ENCODE peak calls at places on chromosomes 4 and X, in four cellular contexts. I is psoas muscle, K is esophagus muscularis mucosa, B is A549. V is an unnamed sample.

GRCh38 chrX:150464001-150464400 is 100.9 kb downstream of the MAMLD1 start:
- DNase-seq in B (no peak), I (no peak), K (no peak), V (no peak)

GRCh38 chr4:173191623-173192041 is 23.0 kb downstream of the GALNT7 start:
- DNase-seq in K (no peak), I (no peak), B (no peak), V (no peak)

GRCh38 chr4:9921326-9921725 is 100.0 kb downstream of the SLC2A9 start:
- DNase-seq in B (no peak), I (no peak), K (no peak), V (no peak)

GRCh38 chr4:18020671-18021469 is 685 bp downstream of the LCORL start:
- DNase-seq in K (no peak), I (peak), B (peak), V (peak)

GRCh38 chr4:183059797-183060196 is 39.3 kb upstream of the WWC2 start:
- DNase-seq in K (no peak), B (no peak), I (no peak), V (no peak)

GRCh38 chrX:71870337-71871098 is 40.1 kb upstream of the NHSL2 start:
- DNase-seq in I (no peak), K (no peak), B (peak), V (peak)

GRCh38 chr4:149145803-149146202 is 669.8 kb downstream of the IQCM start:
- DNase-seq in I (no peak), K (no peak), B (no peak), V (no peak)

GRCh38 chr4:54224960-54225670 is 4.0 kb upstream of the PDGFRA start:
- DNase-seq in K (no peak), I (no peak), B (no peak), V (no peak)

GRCh38 chr4:103306870-103307345 is 108.8 kb upstream of the CENPE start:
- DNase-seq in B (no peak), K (no peak), I (no peak), V (no peak)

GRCh38 chrX:78950157-78950556 is 5.0 kb downstream of the P2RY10 start:
- DNase-seq in I (no peak), B (no peak), K (no peak), V (no peak)

GRCh38 chrX:38304010-38304409 is 23.3 kb downstream of the RPGR start:
- DNase-seq in B (no peak), I (no peak), K (no peak), V (no peak)

GRCh38 chr4:37793562-37793961 is 32.9 kb upstream of the PGM2 start:
- DNase-seq in K (no peak), B (no peak), I (no peak), V (peak)

GRCh38 chrX:13092455-13092941 is 48.1 kb upstream of the FAM9C start:
- DNase-seq in B (no peak), I (peak), K (no peak), V (peak)

GRCh38 chr4:125985856-125986255 is 671.1 kb downstream of the FAT4 start:
- DNase-seq in B (no peak), I (no peak), K (no peak), V (no peak)

GRCh38 chr4:53128959-53129358 is 236.9 kb downstream of the SCFD2 start:
- DNase-seq in I (peak), B (no peak), K (no peak), V (no peak)

GRCh38 chr4:183517781-183518180 is 12.9 kb downstream of the ING2 start:
- DNase-seq in B (no peak), K (no peak), I (no peak), V (no peak)

GRCh38 chr4:40514409-40515025 is 115.1 kb downstream of the RBM47 start:
- DNase-seq in I (no peak), K (no peak), B (no peak), V (no peak)

GRCh38 chr4:85600501-85600900 is 125.6 kb downstream of the ARHGAP24 start:
- DNase-seq in K (no peak), B (no peak), I (no peak), V (no peak)

GRCh38 chr4:133084421-133084820 is 64.7 kb upstream of the PCDH10 start:
- DNase-seq in B (no peak), K (no peak), I (no peak), V (no peak)

GRCh38 chr4:25795566-25796454 is 67.0 kb downstream of the SEL1L3 start:
- DNase-seq in K (no peak), I (no peak), B (no peak), V (no peak)

GRCh38 chrX:76248901-76249300 is 76.0 kb downstream of the PBDC1 start:
- DNase-seq in K (no peak), I (no peak), B (no peak), V (no peak)

GRCh38 chrX:76253432-76253831 is 80.6 kb downstream of the PBDC1 start:
- DNase-seq in B (peak), K (no peak), I (no peak), V (peak)
- TF ChIP-seq CTCF in B (peak), K (peak), I (peak), V (peak)

GRCh38 chr4:23967281-23967680 is 77.4 kb upstream of the PPARGC1A start:
- DNase-seq in K (no peak), I (no peak), B (no peak), V (no peak)

GRCh38 chr4:23969635-23970034 is 79.8 kb upstream of the PPARGC1A start:
- DNase-seq in K (no peak), B (no peak), I (no peak), V (no peak)

GRCh38 chr4:23972805-23973204 is 83.0 kb upstream of the PPARGC1A start:
- DNase-seq in B (no peak), I (no peak), K (no peak), V (no peak)

GRCh38 chr4:23972202-23972601 is 82.4 kb upstream of the PPARGC1A start:
- DNase-seq in K (no peak), B (no peak), I (no peak), V (no peak)

DNA sequence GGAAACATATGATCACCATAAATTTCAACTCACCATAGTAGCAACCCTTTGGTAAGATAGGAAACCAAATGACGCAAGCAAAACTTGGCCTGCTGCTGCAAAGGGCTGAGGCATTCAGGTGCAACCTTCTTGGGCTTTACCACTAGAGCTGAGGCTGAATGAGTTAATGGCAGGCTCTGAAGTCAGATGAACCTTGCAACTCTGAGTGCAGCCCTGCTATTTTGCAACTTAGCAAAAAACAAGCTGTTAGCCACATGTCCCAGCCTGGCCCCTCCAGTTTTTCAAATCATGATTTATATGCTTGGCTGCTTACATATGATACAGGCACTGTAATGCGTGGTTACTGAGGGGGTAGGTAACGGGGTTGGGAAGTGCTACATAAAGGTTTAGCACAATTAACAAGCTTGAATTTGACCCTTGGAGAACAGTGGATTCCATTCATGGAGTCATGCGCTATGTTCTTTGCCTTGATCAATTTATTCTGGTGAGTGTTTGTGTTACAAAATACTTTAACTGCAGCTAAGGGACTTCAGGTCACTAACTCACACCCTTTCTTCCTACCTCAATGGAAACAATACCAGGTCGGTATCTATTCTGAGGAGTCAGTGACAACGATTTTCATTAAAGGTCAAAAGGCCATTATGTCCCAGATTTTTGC is 80.5 kb upstream of the PPARGC1A start:
- DNase-seq in B (no peak), K (no peak), I (no peak), V (no peak)
- TF ChIP-seq CTCF in B (no peak), K (no peak), I (no peak), V (no peak)

DNA sequence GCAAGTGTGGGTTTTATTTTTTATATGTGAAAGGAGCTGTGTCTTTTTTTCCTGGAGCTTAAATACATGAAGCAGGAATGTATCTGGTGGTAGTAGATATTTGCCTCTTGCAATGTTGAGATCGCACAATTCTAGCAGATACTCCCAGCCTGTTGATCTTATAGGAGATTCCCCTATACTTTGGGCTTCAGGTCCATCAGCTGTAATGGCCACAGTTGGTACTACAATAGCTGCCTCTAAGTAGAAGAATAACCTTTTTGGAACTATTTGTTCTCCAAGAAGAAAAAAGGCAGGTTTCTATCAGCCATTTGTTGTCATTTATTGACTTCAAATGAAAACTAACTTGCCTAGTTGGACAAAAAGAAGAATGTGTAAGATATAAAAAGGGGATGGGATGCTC is 37.7 kb downstream of the LIMCH1 start:
- DNase-seq in B (no peak), I (no peak), K (peak), V (no peak)
- TF ChIP-seq CTCF in B (no peak), I (no peak), K (peak), V (no peak)

GRCh38 chr4:4726051-4726450 is 133.4 kb upstream of the MSX1 start:
- DNase-seq in K (no peak), B (no peak), I (no peak), V (no peak)
- TF ChIP-seq CTCF in K (no peak), B (no peak), I (no peak), V (peak)

GRCh38 chrX:154751669-154752271 is 893 bp upstream of the GAB3 start:
- DNase-seq in B (no peak), K (no peak), I (no peak), V (no peak)

GRCh38 chrX:154748712-154749339 is 2.1 kb downstream of the GAB3 start:
- DNase-seq in I (no peak), B (peak), K (no peak), V (peak)

GRCh38 chrX:154751121-154751668 is 318 bp upstream of the GAB3 start:
- DNase-seq in I (peak), B (no peak), K (no peak), V (no peak)

GRCh38 chrX:154750301-154751120 is at the start of gene GAB3:
- DNase-seq in K (no peak), I (peak), B (no peak), V (peak)

DNA sequence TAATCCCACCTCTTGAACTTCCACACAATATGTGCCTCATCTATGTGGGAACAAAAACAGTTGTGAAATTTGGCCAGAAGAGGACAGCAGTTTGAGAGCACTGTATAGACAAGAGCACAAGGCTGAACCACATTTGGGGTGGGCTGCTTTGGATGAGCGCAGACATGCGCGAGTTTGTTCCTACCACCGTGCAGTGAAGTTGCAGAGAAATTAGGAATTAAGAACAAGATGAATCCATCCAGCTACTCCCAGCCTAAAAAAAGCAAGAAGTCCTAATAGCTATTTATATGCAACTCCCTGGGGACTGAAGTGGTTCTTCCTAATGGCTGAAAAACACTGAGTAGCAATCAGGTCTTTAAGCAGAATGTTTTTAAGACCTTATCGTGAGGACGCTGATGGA is 1.0 kb downstream of the GAB3 start:
- DNase-seq in I (no peak), K (no peak), B (no peak), V (no peak)
- TF ChIP-seq CTCF in I (no peak), K (no peak), B (no peak), V (no peak)

GRCh38 chr4:3193531-3194203 is 55.3 kb upstream of the MSANTD1 start:
- DNase-seq in K (no peak), I (no peak), B (no peak), V (no peak)
- TF ChIP-seq CTCF in K (peak), I (peak), B (peak), V (peak)

DNA sequence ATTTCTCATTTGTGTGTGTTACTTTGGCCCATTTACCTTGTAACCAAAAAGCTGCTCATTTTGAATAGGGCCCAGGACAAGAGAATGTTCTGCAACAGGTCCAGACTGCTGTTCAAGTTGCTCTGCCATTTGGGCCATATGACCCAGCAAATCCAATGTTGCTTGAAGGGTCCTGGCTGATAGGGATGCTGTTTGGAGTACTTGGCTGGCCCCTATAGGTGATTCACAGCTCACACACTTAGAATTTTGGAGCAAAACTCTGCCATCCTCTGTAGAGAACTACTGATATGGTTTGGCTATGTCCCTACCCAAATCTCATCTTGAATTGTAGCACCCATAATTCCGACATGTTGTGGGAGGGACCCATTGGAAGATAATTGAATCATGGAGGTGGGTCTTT is 131.5 kb downstream of the AASDH start:
- DNase-seq in I (no peak), B (no peak), K (peak), V (no peak)
- TF ChIP-seq CTCF in I (no peak), B (no peak), K (no peak), V (no peak)

GRCh38 chrX:132022863-132023116 is 312 bp upstream of the STK26 start:
- DNase-seq in I (no peak), K (no peak), B (peak), V (no peak)

GRCh38 chrX:132023896-132024386 is 839 bp downstream of the STK26 start:
- DNase-seq in I (no peak), K (no peak), B (peak), V (peak)

GRCh38 chrX:132025085-132025484 is 2.0 kb downstream of the STK26 start:
- DNase-seq in B (no peak), K (no peak), I (no peak), V (peak)

GRCh38 chrX:132023117-132023895 is at the start of gene STK26:
- DNase-seq in B (peak), K (no peak), I (peak), V (peak)

DNA sequence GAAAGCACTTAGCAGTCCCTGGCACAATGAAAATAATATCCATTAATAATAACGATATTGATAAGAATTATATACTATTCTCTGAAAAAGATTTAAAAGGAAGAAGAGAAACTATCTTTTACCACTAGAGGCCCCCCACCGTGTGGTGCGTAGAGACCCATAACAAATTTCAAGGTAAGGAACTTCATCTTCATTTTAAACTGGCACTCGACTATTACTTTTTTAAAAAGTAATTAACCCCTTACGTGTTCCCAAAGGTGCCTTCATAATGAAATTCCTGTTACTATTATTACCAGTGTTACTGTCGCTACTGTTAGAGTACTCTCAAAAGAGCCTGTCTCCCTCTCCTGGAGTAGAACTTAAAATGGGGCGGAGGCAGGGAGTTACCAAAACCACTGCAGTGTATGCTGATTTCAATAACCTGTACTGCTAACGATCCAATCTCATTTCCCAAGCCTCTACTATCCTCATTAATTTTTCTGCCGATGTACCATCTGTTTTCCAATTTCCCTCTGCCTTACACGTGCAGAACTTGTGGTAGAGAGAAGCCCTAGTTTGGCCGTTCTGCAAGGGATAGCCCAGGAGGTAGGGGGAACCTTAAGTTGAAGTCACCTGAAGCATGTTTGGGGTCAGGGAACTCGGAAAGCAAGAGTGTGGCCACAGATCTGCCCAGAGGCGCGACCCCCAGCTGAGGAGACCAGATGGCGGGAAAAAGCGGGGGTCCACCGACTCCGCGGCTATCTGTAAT is 813 bp upstream of the STK26 start:
- DNase-seq in K (no peak), B (peak), I (no peak), V (peak)
- TF ChIP-seq CTCF in K (no peak), B (peak), I (no peak), V (peak)

DNA sequence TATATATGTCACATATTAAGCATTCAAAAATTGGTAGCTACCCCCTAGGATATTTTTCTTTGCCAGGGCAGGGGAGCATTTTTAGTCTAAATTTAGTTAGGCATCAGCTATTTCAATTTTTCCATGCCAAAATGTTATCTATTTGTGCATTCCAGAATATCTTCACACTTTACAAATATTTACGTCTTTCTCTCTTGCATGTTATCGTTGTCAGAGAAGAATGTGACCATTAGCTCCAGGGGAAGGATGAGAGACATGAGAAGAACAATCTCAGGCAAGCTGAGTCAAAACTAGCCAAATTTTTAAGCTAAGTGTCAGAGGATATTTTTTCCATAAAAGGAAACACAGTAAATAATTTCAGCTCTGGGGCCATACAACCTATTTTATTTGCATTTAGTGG is 885.0 kb upstream of the EPHA5 start:
- DNase-seq in K (no peak), I (no peak), B (no peak), V (no peak)
- TF ChIP-seq CTCF in K (no peak), I (no peak), B (no peak), V (no peak)